ENCODE peak calls at places on chromosomes 13 and 19, in six cellular contexts. V, H, U, E, O and G are unnamed samples.

GRCh38 chr13:29284726-29285125 is 310.8 kb downstream of the SLC7A1 start:
- DNase-seq in V (no peak), H (no peak), O (no peak), U (no peak), E (no peak), G (no peak)

GRCh38 chr13:73189365-73189764 is 130.6 kb downstream of the KLF5 start:
- DNase-seq in H (no peak), V (no peak), E (no peak), O (no peak), U (no peak), G (no peak)

GRCh38 chr13:46575321-46575721 is 22.4 kb downstream of the LRCH1 start:
- DNase-seq in H (no peak), O (no peak), U (no peak), E (peak), V (no peak), G (no peak)

GRCh38 chr19:55689366-55690108 is 14.5 kb downstream of the EPN1 start:
- DNase-seq in E (no peak), V (no peak), O (peak), U (no peak), H (no peak), G (no peak)

GRCh38 chr19:49114630-49115363 is 627 bp downstream of the LIN7B start:
- DNase-seq in V (no peak), O (peak), H (no peak), U (peak), E (peak), G (peak)

GRCh38 chr19:7658219-7658686 is 10.6 kb upstream of the RETN start:
- DNase-seq in V (no peak), H (no peak), O (no peak), U (no peak), E (no peak), G (no peak)

GRCh38 chr19:48905664-48906063 is 5.6 kb downstream of the NUCB1 start:
- DNase-seq in U (no peak), H (no peak), O (no peak), E (no peak), V (no peak), G (no peak)

GRCh38 chr13:30004204-30004603 is 153.8 kb upstream of the UBL3 start:
- DNase-seq in E (no peak), V (no peak), H (no peak), U (no peak), O (no peak), G (no peak)

GRCh38 chr13:46342538-46342937 is 44.5 kb downstream of the RUBCNL start:
- DNase-seq in H (no peak), O (no peak), E (no peak), V (no peak), U (no peak), G (no peak)

GRCh38 chr13:112879283-112879833 is 89.7 kb upstream of the MCF2L start:
- DNase-seq in H (peak), E (no peak), U (no peak), O (peak), V (no peak), G (no peak)

GRCh38 chr19:10269333-10270179 is 1.4 kb upstream of the ICAM1 start:
- DNase-seq in H (peak), V (peak), U (peak), E (peak), O (peak), G (peak)

GRCh38 chr19:16773939-16774338 is 54.3 kb downstream of the NWD1 start:
- DNase-seq in U (no peak), E (no peak), O (no peak), H (no peak), V (no peak), G (no peak)

GRCh38 chr19:58516964-58517833 is 2.4 kb downstream of the ZBTB45 start:
- DNase-seq in U (no peak), V (no peak), E (no peak), H (no peak), O (no peak), G (no peak)

GRCh38 chr19:58538257-58539168 is 5.4 kb upstream of the TRIM28 start:
- DNase-seq in V (no peak), E (peak), U (peak), O (no peak), H (no peak), G (peak)

GRCh38 chr13:101706651-101707050 is 254.2 kb downstream of the ITGBL1 start:
- DNase-seq in O (no peak), U (no peak), E (peak), V (no peak), H (peak), G (peak)

GRCh38 chr19:33511346-33511745 is 10.2 kb downstream of the PEPD start:
- DNase-seq in U (no peak), O (no peak), E (no peak), H (no peak), V (no peak), G (no peak)

GRCh38 chr13:94239135-94239534 is 240.3 kb downstream of the DCT start:
- DNase-seq in H (no peak), O (no peak), U (no peak), V (no peak), E (peak), G (no peak)

GRCh38 chr19:18020212-18021067 is 12.5 kb downstream of the ARRDC2 start:
- DNase-seq in V (no peak), H (peak), U (peak), E (peak), O (peak), G (peak)